ENCODE peak calls at places on chromosomes 16 and 17, in nine cellular contexts. One of them, this sample, is unnamed.
A peak's percentile ranks its signal among the peaks of the same experiment; 100 is the strongest.

GRCh38 chr16:2032285-2033056 is 5.8 kb downstream of the NHERF2 start:
- DNase-seq in foreskin melanocyte: no peak
- DNase-seq in RCC 7860: no peak
- DNase-seq in GM19239: no peak
- DNase-seq in DND-41: no peak
- DNase-seq in iPS DF 19.7: no peak
- DNase-seq in small intestine: no peak
- DNase-seq in T-helper 2 cell: no peak
- DNase-seq in Kasumi-1: no peak
- DNase-seq in this sample: no peak

GRCh38 chr16:84594725-84595038 is 23.2 kb downstream of the COTL1 start:
- DNase-seq in Kasumi-1: no peak
- DNase-seq in T-helper 2 cell: no peak
- DNase-seq in DND-41: no peak
- DNase-seq in iPS DF 19.7: no peak
- DNase-seq in small intestine: no peak
- DNase-seq in foreskin melanocyte: no peak
- DNase-seq in RCC 7860: no peak
- DNase-seq in GM19239: no peak
- DNase-seq in this sample: no peak

GRCh38 chr17:13362341-13363122 is 239.2 kb downstream of the HS3ST3A1 start:
- DNase-seq in RCC 7860: peak; percentile 90
- DNase-seq in foreskin melanocyte: no peak
- DNase-seq in iPS DF 19.7: no peak
- DNase-seq in small intestine: no peak
- DNase-seq in GM19239: no peak
- DNase-seq in Kasumi-1: no peak
- DNase-seq in T-helper 2 cell: no peak
- DNase-seq in DND-41: no peak
- DNase-seq in this sample: no peak

GRCh38 chr16:67965668-67966548 is 2.5 kb downstream of the SLC12A4 start:
- DNase-seq in small intestine: no peak
- DNase-seq in foreskin melanocyte: no peak
- DNase-seq in GM19239: no peak
- DNase-seq in T-helper 2 cell: no peak
- DNase-seq in iPS DF 19.7: no peak
- DNase-seq in RCC 7860: no peak
- DNase-seq in Kasumi-1: no peak
- DNase-seq in DND-41: no peak
- DNase-seq in this sample: no peak

GRCh38 chr17:59401725-59402124 is 70.3 kb downstream of the YPEL2 start:
- DNase-seq in RCC 7860: no peak
- DNase-seq in GM19239: no peak
- DNase-seq in T-helper 2 cell: no peak
- DNase-seq in Kasumi-1: no peak
- DNase-seq in foreskin melanocyte: peak; percentile 8
- DNase-seq in iPS DF 19.7: no peak
- DNase-seq in small intestine: peak; percentile 22
- DNase-seq in DND-41: no peak
- DNase-seq in this sample: no peak

GRCh38 chr17:44776628-44777393 is 18.0 kb downstream of the ADAM11 start:
- DNase-seq in small intestine: no peak
- DNase-seq in DND-41: no peak
- DNase-seq in T-helper 2 cell: no peak
- DNase-seq in RCC 7860: no peak
- DNase-seq in GM19239: no peak
- DNase-seq in iPS DF 19.7: no peak
- DNase-seq in foreskin melanocyte: no peak
- DNase-seq in Kasumi-1: no peak
- DNase-seq in this sample: no peak

GRCh38 chr17:50661795-50662391 is 27.2 kb downstream of the ABCC3 start:
- DNase-seq in foreskin melanocyte: no peak
- DNase-seq in DND-41: peak; percentile 48
- DNase-seq in RCC 7860: peak; percentile 95
- DNase-seq in Kasumi-1: no peak
- DNase-seq in iPS DF 19.7: no peak
- DNase-seq in small intestine: peak; percentile 98
- DNase-seq in GM19239: no peak
- DNase-seq in T-helper 2 cell: no peak
- DNase-seq in this sample: peak; percentile 76

GRCh38 chr17:42518046-42518754 is 17.8 kb upstream of the NAGLU start:
- DNase-seq in T-helper 2 cell: no peak
- DNase-seq in small intestine: peak; percentile 95
- DNase-seq in Kasumi-1: no peak
- DNase-seq in iPS DF 19.7: no peak
- DNase-seq in GM19239: no peak
- DNase-seq in DND-41: no peak
- DNase-seq in foreskin melanocyte: no peak
- DNase-seq in RCC 7860: peak; percentile 94
- DNase-seq in this sample: peak; percentile 97

GRCh38 chr16:85187002-85187401 is 74.7 kb upstream of the CIBAR2 start:
- DNase-seq in foreskin melanocyte: no peak
- DNase-seq in GM19239: no peak
- DNase-seq in small intestine: no peak
- DNase-seq in Kasumi-1: no peak
- DNase-seq in T-helper 2 cell: no peak
- DNase-seq in iPS DF 19.7: no peak
- DNase-seq in DND-41: no peak
- DNase-seq in RCC 7860: no peak
- DNase-seq in this sample: no peak

GRCh38 chr16:53958481-53958880 is 254.5 kb downstream of the FTO start:
- DNase-seq in GM19239: no peak
- DNase-seq in Kasumi-1: no peak
- DNase-seq in small intestine: no peak
- DNase-seq in RCC 7860: no peak
- DNase-seq in iPS DF 19.7: no peak
- DNase-seq in foreskin melanocyte: no peak
- DNase-seq in T-helper 2 cell: no peak
- DNase-seq in DND-41: no peak
- DNase-seq in this sample: no peak

GRCh38 chr17:40538936-40539705 is 26.2 kb downstream of the CCR7 start:
- DNase-seq in Kasumi-1: no peak
- DNase-seq in DND-41: no peak
- DNase-seq in GM19239: no peak
- DNase-seq in iPS DF 19.7: no peak
- DNase-seq in small intestine: no peak
- DNase-seq in foreskin melanocyte: no peak
- DNase-seq in T-helper 2 cell: no peak
- DNase-seq in RCC 7860: no peak
- DNase-seq in this sample: no peak

GRCh38 chr17:47694018-47694817 is at the start of gene TBKBP1:
- DNase-seq in iPS DF 19.7: peak; percentile 63
- DNase-seq in RCC 7860: no peak
- DNase-seq in GM19239: no peak
- DNase-seq in Kasumi-1: peak; percentile 81
- DNase-seq in DND-41: peak; percentile 82
- DNase-seq in small intestine: no peak
- DNase-seq in foreskin melanocyte: no peak
- DNase-seq in T-helper 2 cell: peak; percentile 24
- DNase-seq in this sample: no peak

GRCh38 chr16:89197033-89197632 is 3.2 kb downstream of the SLC22A31 start:
- DNase-seq in GM19239: no peak
- DNase-seq in DND-41: no peak
- DNase-seq in RCC 7860: no peak
- DNase-seq in T-helper 2 cell: no peak
- DNase-seq in iPS DF 19.7: no peak
- DNase-seq in Kasumi-1: no peak
- DNase-seq in small intestine: no peak
- DNase-seq in foreskin melanocyte: no peak
- DNase-seq in this sample: no peak

GRCh38 chr16:22264786-22265185 is 32.4 kb upstream of the POLR3E start:
- DNase-seq in GM19239: no peak
- DNase-seq in DND-41: peak; percentile 35
- DNase-seq in RCC 7860: no peak
- DNase-seq in small intestine: no peak
- DNase-seq in Kasumi-1: no peak
- DNase-seq in T-helper 2 cell: no peak
- DNase-seq in foreskin melanocyte: no peak
- DNase-seq in iPS DF 19.7: no peak
- DNase-seq in this sample: no peak

GRCh38 chr17:58360664-58361063 is 8.7 kb upstream of the SUPT4H1 start:
- DNase-seq in Kasumi-1: no peak
- DNase-seq in foreskin melanocyte: no peak
- DNase-seq in GM19239: no peak
- DNase-seq in small intestine: no peak
- DNase-seq in DND-41: no peak
- DNase-seq in T-helper 2 cell: no peak
- DNase-seq in RCC 7860: no peak
- DNase-seq in iPS DF 19.7: no peak
- DNase-seq in this sample: no peak

GRCh38 chr17:49779730-49780220 is 8.7 kb upstream of the KAT7 start:
- DNase-seq in Kasumi-1: peak; percentile 83
- DNase-seq in DND-41: peak; percentile 27
- DNase-seq in RCC 7860: peak; percentile 53
- DNase-seq in iPS DF 19.7: no peak
- DNase-seq in foreskin melanocyte: peak; percentile 73
- DNase-seq in small intestine: peak; percentile 53
- DNase-seq in GM19239: no peak
- DNase-seq in T-helper 2 cell: no peak
- DNase-seq in this sample: peak; percentile 96

GRCh38 chr17:58311429-58311894 is 17.1 kb downstream of the TSPOAP1 start:
- DNase-seq in RCC 7860: no peak
- DNase-seq in small intestine: no peak
- DNase-seq in DND-41: no peak
- DNase-seq in T-helper 2 cell: no peak
- DNase-seq in foreskin melanocyte: no peak
- DNase-seq in iPS DF 19.7: no peak
- DNase-seq in GM19239: no peak
- DNase-seq in Kasumi-1: no peak
- DNase-seq in this sample: no peak

GRCh38 chr17:41814195-41814594 is 1.4 kb downstream of the FKBP10 start:
- DNase-seq in T-helper 2 cell: no peak
- DNase-seq in DND-41: no peak
- DNase-seq in RCC 7860: peak; percentile 81
- DNase-seq in Kasumi-1: no peak
- DNase-seq in iPS DF 19.7: no peak
- DNase-seq in small intestine: no peak
- DNase-seq in GM19239: no peak
- DNase-seq in foreskin melanocyte: no peak
- DNase-seq in this sample: no peak

GRCh38 chr17:48539177-48539576 is 5.7 kb downstream of the HOXB2 start:
- DNase-seq in Kasumi-1: no peak
- DNase-seq in T-helper 2 cell: no peak
- DNase-seq in DND-41: no peak
- DNase-seq in iPS DF 19.7: no peak
- DNase-seq in small intestine: no peak
- DNase-seq in RCC 7860: peak; percentile 87
- DNase-seq in foreskin melanocyte: peak; percentile 40
- DNase-seq in GM19239: no peak
- DNase-seq in this sample: peak; percentile 80

GRCh38 chr16:56102159-56102798 is 89.0 kb upstream of the GNAO1 start:
- DNase-seq in small intestine: no peak
- DNase-seq in RCC 7860: no peak
- DNase-seq in DND-41: no peak
- DNase-seq in T-helper 2 cell: no peak
- DNase-seq in foreskin melanocyte: no peak
- DNase-seq in GM19239: no peak
- DNase-seq in iPS DF 19.7: no peak
- DNase-seq in Kasumi-1: no peak
- DNase-seq in this sample: peak; percentile 6

GRCh38 chr17:28675980-28676379 is 14.0 kb downstream of the SUPT6H start:
- DNase-seq in iPS DF 19.7: no peak
- DNase-seq in T-helper 2 cell: no peak
- DNase-seq in small intestine: peak; percentile 63
- DNase-seq in DND-41: no peak
- DNase-seq in foreskin melanocyte: no peak
- DNase-seq in GM19239: no peak
- DNase-seq in Kasumi-1: peak; percentile 6
- DNase-seq in RCC 7860: peak; percentile 7
- DNase-seq in this sample: no peak

GRCh38 chr17:42908872-42909700 is 8.5 kb downstream of the G6PC1 start:
- DNase-seq in small intestine: no peak
- DNase-seq in foreskin melanocyte: no peak
- DNase-seq in Kasumi-1: no peak
- DNase-seq in iPS DF 19.7: no peak
- DNase-seq in DND-41: no peak
- DNase-seq in GM19239: no peak
- DNase-seq in RCC 7860: no peak
- DNase-seq in T-helper 2 cell: no peak
- DNase-seq in this sample: no peak

GRCh38 chr17:12282056-12282455 is 261.4 kb downstream of the MAP2K4 start:
- DNase-seq in DND-41: no peak
- DNase-seq in small intestine: no peak
- DNase-seq in Kasumi-1: no peak
- DNase-seq in iPS DF 19.7: no peak
- DNase-seq in GM19239: no peak
- DNase-seq in RCC 7860: no peak
- DNase-seq in foreskin melanocyte: no peak
- DNase-seq in T-helper 2 cell: no peak
- DNase-seq in this sample: peak; percentile 28

GRCh38 chr16:8776193-8776592 is 21.2 kb downstream of the TMEM186 start:
- DNase-seq in Kasumi-1: no peak
- DNase-seq in RCC 7860: no peak
- DNase-seq in GM19239: no peak
- DNase-seq in iPS DF 19.7: no peak
- DNase-seq in small intestine: peak; percentile 64
- DNase-seq in foreskin melanocyte: no peak
- DNase-seq in T-helper 2 cell: no peak
- DNase-seq in DND-41: no peak
- DNase-seq in this sample: no peak

GRCh38 chr16:77457046-77457445 is 22.2 kb upstream of the ADAMTS18 start:
- DNase-seq in small intestine: no peak
- DNase-seq in Kasumi-1: no peak
- DNase-seq in DND-41: no peak
- DNase-seq in T-helper 2 cell: no peak
- DNase-seq in iPS DF 19.7: no peak
- DNase-seq in GM19239: no peak
- DNase-seq in RCC 7860: peak; percentile 71
- DNase-seq in foreskin melanocyte: no peak
- DNase-seq in this sample: peak; percentile 55

GRCh38 chr16:72977127-72977526 is 70.8 kb downstream of the ZFHX3 start:
- DNase-seq in small intestine: no peak
- DNase-seq in foreskin melanocyte: no peak
- DNase-seq in GM19239: no peak
- DNase-seq in DND-41: no peak
- DNase-seq in T-helper 2 cell: no peak
- DNase-seq in Kasumi-1: no peak
- DNase-seq in iPS DF 19.7: no peak
- DNase-seq in RCC 7860: no peak
- DNase-seq in this sample: no peak

GRCh38 chr17:37054894-37055293 is 106.1 kb downstream of the AATF start:
- DNase-seq in Kasumi-1: no peak
- DNase-seq in small intestine: no peak
- DNase-seq in iPS DF 19.7: no peak
- DNase-seq in GM19239: no peak
- DNase-seq in T-helper 2 cell: no peak
- DNase-seq in RCC 7860: no peak
- DNase-seq in DND-41: no peak
- DNase-seq in foreskin melanocyte: no peak
- DNase-seq in this sample: no peak

GRCh38 chr17:21129023-21129681 is 2.4 kb downstream of the DHRS7B start:
- DNase-seq in RCC 7860: no peak
- DNase-seq in Kasumi-1: peak; percentile 35
- DNase-seq in DND-41: no peak
- DNase-seq in GM19239: no peak
- DNase-seq in foreskin melanocyte: no peak
- DNase-seq in small intestine: peak; percentile 14
- DNase-seq in iPS DF 19.7: no peak
- DNase-seq in T-helper 2 cell: no peak
- DNase-seq in this sample: peak; percentile 39

GRCh38 chr16:30335598-30336474 is 19.3 kb downstream of the CD2BP2 start:
- DNase-seq in T-helper 2 cell: no peak
- DNase-seq in foreskin melanocyte: peak; percentile 29
- DNase-seq in iPS DF 19.7: no peak
- DNase-seq in Kasumi-1: no peak
- DNase-seq in RCC 7860: peak; percentile 55
- DNase-seq in GM19239: no peak
- DNase-seq in small intestine: peak; percentile 29
- DNase-seq in DND-41: peak; percentile 42
- DNase-seq in this sample: no peak

GRCh38 chr16:19878760-19879159 is 5.9 kb downstream of the GPRC5B start:
- DNase-seq in T-helper 2 cell: no peak
- DNase-seq in foreskin melanocyte: no peak
- DNase-seq in GM19239: no peak
- DNase-seq in RCC 7860: no peak
- DNase-seq in Kasumi-1: no peak
- DNase-seq in DND-41: no peak
- DNase-seq in small intestine: no peak
- DNase-seq in iPS DF 19.7: no peak
- DNase-seq in this sample: no peak

GRCh38 chr16:13148836-13149235 is 247.4 kb downstream of the SHISA9 start:
- DNase-seq in iPS DF 19.7: no peak
- DNase-seq in GM19239: no peak
- DNase-seq in T-helper 2 cell: no peak
- DNase-seq in foreskin melanocyte: no peak
- DNase-seq in Kasumi-1: no peak
- DNase-seq in DND-41: no peak
- DNase-seq in small intestine: no peak
- DNase-seq in RCC 7860: no peak
- DNase-seq in this sample: no peak

This sample was measured in stromal cell of bone marrow.